ENCODE peak calls at places on chromosomes 1 and 21, in nine cellular contexts. W is activated naive CD8-positive, alpha-beta T cell treated with anti-CD3 and anti-CD28 coated beads, Interleukin-2, amount 50 U/mL, for 24 hours; Y is hepatic stellate cell; P is LoVo; J is GM06990; A is G401; G is GM19239; Q is Calu3; K is HFF-Myc. T is an unnamed sample.

GRCh38 chr21:45299864-45300785 is 12.4 kb upstream of the POFUT2 start:
- DNase-seq in Q (no peak), W (no peak), K (no peak), Y (peak), J (no peak), G (no peak), A (no peak), P (no peak), T (no peak)

GRCh38 chr1:220767312-220768126 is 19.2 kb upstream of the MTARC1 start:
- DNase-seq in K (no peak), J (no peak), Y (peak), G (no peak), W (no peak), P (no peak), A (no peak), Q (no peak), T (peak)

GRCh38 chr1:159161719-159162026 is 9.7 kb upstream of the CADM3 start:
- DNase-seq in W (no peak), G (no peak), P (no peak), J (no peak), Y (no peak), A (no peak), Q (no peak), K (no peak), T (no peak)

GRCh38 chr1:210254298-210254697 is 21.7 kb downstream of the SERTAD4 start:
- DNase-seq in W (no peak), Q (no peak), P (no peak), J (no peak), A (no peak), K (no peak), Y (no peak), G (no peak), T (no peak)

GRCh38 chr1:228145498-228146425 is 4.0 kb upstream of the GJC2 start:
- DNase-seq in G (no peak), P (no peak), Q (no peak), Y (no peak), K (no peak), W (no peak), J (no peak), A (no peak), T (no peak)

GRCh38 chr21:31524140-31524539 is 135.4 kb upstream of the SOD1 start:
- DNase-seq in W (no peak), Q (no peak), A (no peak), P (no peak), G (no peak), K (no peak), Y (no peak), J (no peak), T (no peak)

GRCh38 chr1:47686731-47687617 is 249.1 kb downstream of the FOXD2 start:
- DNase-seq in Q (no peak), Y (no peak), P (peak), W (no peak), A (no peak), K (no peak), G (no peak), J (no peak), T (no peak)

GRCh38 chr1:200115532-200115931 is 88.0 kb downstream of the NR5A2 start:
- DNase-seq in P (peak), W (no peak), K (no peak), J (no peak), Y (no peak), G (no peak), A (no peak), Q (peak), T (peak)

GRCh38 chr1:112358798-112359408 is 37.1 kb upstream of the CTTNBP2NL start:
- DNase-seq in G (no peak), P (peak), K (no peak), W (peak), J (peak), Q (peak), Y (peak), A (peak), T (peak)

GRCh38 chr1:32266926-32267645 is 16.0 kb downstream of the LCK start:
- DNase-seq in G (no peak), P (no peak), Q (no peak), J (no peak), Y (peak), A (no peak), K (no peak), W (no peak), T (peak)

GRCh38 chr1:169119405-169119804 is 12.9 kb downstream of the ATP1B1 start:
- DNase-seq in Q (no peak), Y (peak), P (no peak), J (no peak), G (no peak), K (peak), A (no peak), W (no peak), T (peak)

GRCh38 chr21:31284797-31285397 is 59.2 kb downstream of the TIAM1 start:
- DNase-seq in G (no peak), Y (peak), W (no peak), J (no peak), Q (no peak), K (peak), P (no peak), A (no peak), T (no peak)

GRCh38 chr21:26946744-26947446 is 20.0 kb downstream of the ADAMTS5 start:
- DNase-seq in A (no peak), Y (no peak), Q (no peak), K (no peak), G (no peak), J (no peak), W (no peak), P (no peak), T (no peak)